ENCODE peak calls at places on chromosomes 1 and 21, in five cellular contexts. I, Z, P, E and J are unnamed samples.
A peak's percentile ranks its signal among the peaks of the same experiment; 100 is the strongest.

GRCh38 chr1:32249831-32250525 is 1.1 kb upstream of the LCK start:
- DNase-seq in I (no peak), Z (peak; percentile 77), P (peak; percentile 94), E (no peak), J (no peak)

GRCh38 chr1:230752407-230752806 is 5.2 kb downstream of the CAPN9 start:
- DNase-seq in I (peak; percentile 81), Z (no peak), P (peak; percentile 67), E (no peak), J (no peak)

GRCh38 chr1:101112051-101112770 is 86.6 kb upstream of the DPH5 start:
- DNase-seq in I (no peak), Z (peak; percentile 36), P (peak; percentile 88), E (no peak), J (peak; percentile 81)

GRCh38 chr1:78275456-78275855 is 215.3 kb upstream of the PTGFR start:
- DNase-seq in I (no peak), Z (no peak), P (no peak), E (no peak), J (no peak)

GRCh38 chr21:43787180-43787533 is 2.2 kb upstream of the RRP1 start:
- DNase-seq in I (no peak), Z (no peak), P (peak; percentile 70), E (no peak), J (no peak)

GRCh38 chr1:72241397-72241796 is 40.9 kb downstream of the NEGR1 start:
- DNase-seq in I (no peak), Z (no peak), P (no peak), E (no peak), J (no peak)

GRCh38 chr1:178093958-178094751 is at the start of gene RASAL2:
- DNase-seq in I (peak; percentile 56), Z (peak; percentile 77), P (peak; percentile 88), E (peak; percentile 94), J (peak; percentile 90)

GRCh38 chr1:29520571-29521437 is 284.5 kb downstream of the PTPRU start:
- DNase-seq in I (no peak), Z (no peak), P (peak; percentile 65), E (no peak), J (no peak)

GRCh38 chr1:153459655-153460054 is 796 bp downstream of the S100A7 start:
- DNase-seq in I (no peak), Z (no peak), P (no peak), E (no peak), J (no peak)

GRCh38 chr21:42887321-42887720 is 5.8 kb upstream of the NDUFV3 start:
- DNase-seq in I (peak; percentile 62), Z (no peak), P (peak; percentile 1), E (no peak), J (no peak)

GRCh38 chr1:23168079-23168461 is 586 bp downstream of the LUZP1 start:
- DNase-seq in I (no peak), Z (peak; percentile 63), P (peak; percentile 87), E (peak; percentile 94), J (peak; percentile 81)

GRCh38 chr1:211082824-211083223 is 51.1 kb downstream of the KCNH1 start:
- DNase-seq in I (no peak), Z (no peak), P (no peak), E (no peak), J (no peak)

GRCh38 chr1:230270185-230270939 is 155.8 kb downstream of the PGBD5 start:
- DNase-seq in I (no peak), Z (no peak), P (peak; percentile 23), E (peak; percentile 76), J (no peak)

GRCh38 chr1:198849108-198849507 is 210.3 kb downstream of the PTPRC start:
- DNase-seq in I (no peak), Z (no peak), P (no peak), E (no peak), J (no peak)

GRCh38 chr1:226677121-226678020 is 61.7 kb downstream of the ITPKB start:
- DNase-seq in I (peak; percentile 68), Z (peak; percentile 56), P (peak; percentile 92), E (peak; percentile 96), J (no peak)

GRCh38 chr1:226675720-226676357 is 63.2 kb downstream of the ITPKB start:
- DNase-seq in I (no peak), Z (no peak), P (no peak), E (no peak), J (no peak)

GRCh38 chr1:226674892-226675719 is 64.0 kb downstream of the ITPKB start:
- DNase-seq in I (peak; percentile 50), Z (no peak), P (peak; percentile 90), E (no peak), J (peak; percentile 70)

GRCh38 chr1:226678251-226678650 is 60.8 kb downstream of the ITPKB start:
- DNase-seq in I (no peak), Z (no peak), P (no peak), E (no peak), J (no peak)

GRCh38 chr1:226676381-226676780 is 62.7 kb downstream of the ITPKB start:
- DNase-seq in I (no peak), Z (no peak), P (no peak), E (no peak), J (no peak)
- H3K4me1 ChIP-seq in I (peaks cover 31% of the 10 kb centered on the region), Z (no peaks in the 10 kb centered on the region), P (peaks cover 100% of the 10 kb centered on the region), E (peaks cover 18% of the 10 kb centered on the region), J (peaks cover 9% of the 10 kb centered on the region)

GRCh38 chr1:2302292-2302925 is 74.3 kb downstream of the SKI start:
- DNase-seq in I (no peak), Z (no peak), P (no peak), E (no peak), J (no peak)
- H3K4me1 ChIP-seq in I (peaks cover 40% of the 10 kb centered on the region), Z (no peaks in the 10 kb centered on the region), P (peaks cover 75% of the 10 kb centered on the region), E (peaks cover 24% of the 10 kb centered on the region), J (no peaks in the 10 kb centered on the region)

DNA sequence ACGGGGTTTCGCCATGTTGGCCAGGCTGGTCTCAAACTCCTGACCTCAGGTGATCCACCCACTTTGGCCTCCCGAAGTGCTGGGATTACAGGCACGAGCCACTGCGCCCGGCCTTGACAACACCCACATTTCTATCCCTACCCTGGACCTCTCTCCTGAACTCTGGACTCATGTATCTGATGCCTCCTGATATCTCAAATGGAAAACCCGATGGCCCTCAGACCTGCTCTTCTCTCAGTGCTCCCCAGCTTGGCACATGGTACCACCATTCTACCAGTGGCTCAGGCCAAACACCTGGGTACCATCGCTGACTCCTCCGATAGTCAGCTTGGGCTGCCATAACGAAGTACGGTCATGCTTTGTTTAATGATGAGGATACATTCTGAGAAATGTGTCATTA is 8.5 kb upstream of the RHBG start:
- DNase-seq in I (no peak), Z (no peak), P (peak; percentile 39), E (no peak), J (no peak)
- H3K4me1 ChIP-seq in I (peaks cover 2% of the 10 kb centered on the region), Z (no peaks in the 10 kb centered on the region), P (peaks cover 7% of the 10 kb centered on the region), E (no peaks in the 10 kb centered on the region), J (no peaks in the 10 kb centered on the region)

GRCh38 chr1:63710306-63710705 is 63.5 kb upstream of the ROR1 start:
- DNase-seq in I (no peak), Z (no peak), P (no peak), E (no peak), J (no peak)

GRCh38 chr1:63705058-63705457 is 68.8 kb upstream of the ROR1 start:
- DNase-seq in I (no peak), Z (peak; percentile 28), P (no peak), E (no peak), J (no peak)

GRCh38 chr1:63713041-63713440 is 60.8 kb upstream of the ROR1 start:
- DNase-seq in I (no peak), Z (no peak), P (no peak), E (no peak), J (no peak)

GRCh38 chr1:63710776-63711175 is 63.0 kb upstream of the ROR1 start:
- DNase-seq in I (no peak), Z (no peak), P (no peak), E (no peak), J (no peak)

DNA sequence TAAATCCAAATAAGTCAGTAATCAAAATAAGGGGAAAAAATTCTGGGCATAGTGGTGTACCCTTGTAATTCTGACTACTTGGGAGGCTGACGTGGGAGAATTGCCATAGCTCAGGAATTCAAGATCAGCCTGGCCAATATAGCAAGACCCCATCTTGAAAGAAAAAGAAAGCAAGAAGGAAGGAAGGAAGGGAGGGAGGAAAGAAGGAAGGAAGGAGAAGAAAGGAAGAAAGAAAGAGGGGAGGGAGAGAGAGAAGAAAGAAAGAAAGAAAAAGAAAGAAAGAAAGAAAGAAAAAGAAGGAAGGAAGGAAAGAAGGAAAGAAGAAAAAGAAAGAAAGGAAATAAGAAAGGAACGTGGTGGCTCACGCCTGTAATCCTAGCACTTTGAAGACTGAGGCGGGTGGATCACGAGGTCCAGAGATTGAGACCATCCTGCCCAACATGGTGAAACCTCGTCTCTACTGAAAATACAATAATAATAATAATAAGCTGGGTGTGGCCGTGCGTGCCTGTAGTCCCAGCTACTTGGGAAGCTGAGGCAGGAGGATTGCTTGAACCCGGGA is 64.5 kb upstream of the ROR1 start:
- DNase-seq in I (no peak), Z (no peak), P (no peak), E (no peak), J (no peak)
- H3K4me1 ChIP-seq in I (peaks cover 2% of the 10 kb centered on the region), Z (no peaks in the 10 kb centered on the region), P (peaks cover 2% of the 10 kb centered on the region), E (peaks cover 9% of the 10 kb centered on the region), J (peaks cover 4% of the 10 kb centered on the region)

DNA sequence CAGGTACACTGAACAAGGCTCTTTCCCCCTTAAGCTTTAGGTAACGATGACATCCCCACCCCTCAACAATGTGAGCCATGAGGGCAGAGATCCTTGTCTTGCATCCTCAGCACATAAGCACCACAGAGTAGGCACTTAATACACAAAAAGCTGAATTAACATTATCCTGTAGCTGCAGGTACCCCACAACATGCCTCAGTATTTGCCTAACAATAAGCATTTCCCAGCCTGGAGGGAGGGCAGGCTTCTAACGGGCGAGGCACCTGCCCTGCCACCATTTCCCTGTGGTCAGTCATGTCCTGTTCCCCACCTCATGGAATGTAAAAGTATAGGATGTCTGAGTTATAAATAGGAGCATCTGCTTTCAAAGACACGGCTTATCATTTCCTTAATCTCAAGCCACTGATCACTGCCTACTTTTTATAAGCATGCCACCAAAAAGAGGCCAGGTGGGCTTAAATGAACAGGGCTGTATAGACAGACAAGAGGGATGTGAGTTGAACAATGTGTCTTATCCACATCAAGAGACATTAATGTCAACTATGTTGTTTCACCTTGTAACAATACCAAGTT is 3.4 kb downstream of the CAPZB start:
- DNase-seq in I (no peak), Z (no peak), P (no peak), E (no peak), J (no peak)
- H3K4me1 ChIP-seq in I (peaks cover 43% of the 10 kb centered on the region), Z (no peaks in the 10 kb centered on the region), P (peaks cover 89% of the 10 kb centered on the region), E (peaks cover 51% of the 10 kb centered on the region), J (peaks cover 7% of the 10 kb centered on the region)